ENCODE peak calls at places on chromosomes 3 and 15, in five cellular contexts. One of them, this sample, is unnamed.

GRCh38 chr3:137105277-137105977 is 147.6 kb downstream of the IL20RB start:
- DNase-seq in fibroblast of the aortic adventitia: peak; percentile 76
- DNase-seq in fibroblast of lung: peak; percentile 74
- DNase-seq in left lung: no peak
- DNase-seq in brain microvascular endothelial cell: peak; percentile 53
- DNase-seq in this sample: no peak

GRCh38 chr3:57152150-57152549 is 13.0 kb downstream of the IL17RD start:
- DNase-seq in left lung: no peak
- DNase-seq in brain microvascular endothelial cell: no peak
- DNase-seq in fibroblast of lung: no peak
- DNase-seq in fibroblast of the aortic adventitia: peak; percentile 46
- DNase-seq in this sample: no peak

GRCh38 chr15:89195836-89196235 is 25.5 kb downstream of the RLBP1 start:
- DNase-seq in fibroblast of lung: no peak
- DNase-seq in fibroblast of the aortic adventitia: peak; percentile 96
- DNase-seq in brain microvascular endothelial cell: no peak
- DNase-seq in left lung: no peak
- DNase-seq in this sample: no peak

GRCh38 chr15:60649845-60650548 is 171.1 kb upstream of the ICE2 start:
- DNase-seq in fibroblast of lung: no peak
- DNase-seq in brain microvascular endothelial cell: no peak
- DNase-seq in left lung: no peak
- DNase-seq in fibroblast of the aortic adventitia: no peak
- DNase-seq in this sample: no peak

GRCh38 chr15:60933914-60934885 is 294.9 kb downstream of the RORA start:
- DNase-seq in fibroblast of lung: no peak
- DNase-seq in fibroblast of the aortic adventitia: no peak
- DNase-seq in left lung: no peak
- DNase-seq in brain microvascular endothelial cell: no peak
- DNase-seq in this sample: no peak

GRCh38 chr3:172607305-172608121 is 84.3 kb upstream of the TNFSF10 start:
- DNase-seq in brain microvascular endothelial cell: peak; percentile 80
- DNase-seq in fibroblast of the aortic adventitia: peak; percentile 91
- DNase-seq in fibroblast of lung: peak; percentile 78
- DNase-seq in left lung: no peak
- DNase-seq in this sample: no peak

GRCh38 chr3:167031364-167032049 is 348.6 kb downstream of the ZBBX start:
- DNase-seq in fibroblast of the aortic adventitia: no peak
- DNase-seq in left lung: no peak
- DNase-seq in brain microvascular endothelial cell: peak; percentile 6
- DNase-seq in fibroblast of lung: no peak
- DNase-seq in this sample: no peak

GRCh38 chr3:31038086-31038737 is 143.8 kb upstream of the GADL1 start:
- DNase-seq in fibroblast of lung: no peak
- DNase-seq in brain microvascular endothelial cell: no peak
- DNase-seq in left lung: no peak
- DNase-seq in fibroblast of the aortic adventitia: no peak
- DNase-seq in this sample: no peak

GRCh38 chr3:144840866-144841265 is 869.2 kb downstream of the DIPK2A start:
- DNase-seq in brain microvascular endothelial cell: peak; percentile 48
- DNase-seq in fibroblast of the aortic adventitia: peak; percentile 2
- DNase-seq in left lung: no peak
- DNase-seq in fibroblast of lung: no peak
- DNase-seq in this sample: no peak

GRCh38 chr3:15148614-15149013 is 49.7 kb upstream of the RBSN start:
- DNase-seq in brain microvascular endothelial cell: peak; percentile 1
- DNase-seq in fibroblast of the aortic adventitia: peak; percentile 2
- DNase-seq in left lung: no peak
- DNase-seq in fibroblast of lung: peak; percentile 14
- DNase-seq in this sample: no peak

GRCh38 chr3:75983609-75984290 is 198.4 kb upstream of the ZNF717 start:
- DNase-seq in fibroblast of the aortic adventitia: no peak
- DNase-seq in brain microvascular endothelial cell: no peak
- DNase-seq in fibroblast of lung: peak; percentile 67
- DNase-seq in left lung: no peak
- DNase-seq in this sample: no peak

GRCh38 chr3:147191795-147192385 is 214.5 kb downstream of the ZIC4 start:
- DNase-seq in left lung: no peak
- DNase-seq in fibroblast of the aortic adventitia: peak; percentile 87
- DNase-seq in fibroblast of lung: peak; percentile 84
- DNase-seq in brain microvascular endothelial cell: peak; percentile 68
- DNase-seq in this sample: peak; percentile 26

GRCh38 chr15:65411470-65412071 is 11.2 kb downstream of the IGDCC4 start:
- DNase-seq in left lung: no peak
- DNase-seq in fibroblast of the aortic adventitia: no peak
- DNase-seq in brain microvascular endothelial cell: no peak
- DNase-seq in fibroblast of lung: no peak
- DNase-seq in this sample: no peak

GRCh38 chr3:14304101-14305045 is 98.0 kb upstream of the SLC6A6 start:
- DNase-seq in brain microvascular endothelial cell: no peak
- DNase-seq in fibroblast of the aortic adventitia: no peak
- DNase-seq in fibroblast of lung: no peak
- DNase-seq in left lung: no peak
- DNase-seq in this sample: no peak

GRCh38 chr3:54891540-54891897 is 36.3 kb downstream of the LRTM1 start:
- DNase-seq in fibroblast of the aortic adventitia: peak; percentile 96
- DNase-seq in fibroblast of lung: peak; percentile 95
- DNase-seq in left lung: peak; percentile 80
- DNase-seq in brain microvascular endothelial cell: peak; percentile 83
- DNase-seq in this sample: no peak

GRCh38 chr3:112730210-112730609 is 89.3 kb upstream of the CCDC80 start:
- DNase-seq in fibroblast of the aortic adventitia: peak; percentile 44
- DNase-seq in fibroblast of lung: peak; percentile 24
- DNase-seq in left lung: no peak
- DNase-seq in brain microvascular endothelial cell: no peak
- DNase-seq in this sample: no peak

GRCh38 chr3:141412087-141412935 is 44.0 kb downstream of the ZBTB38 start:
- DNase-seq in left lung: no peak
- DNase-seq in brain microvascular endothelial cell: peak; percentile 90
- DNase-seq in fibroblast of the aortic adventitia: peak; percentile 80
- DNase-seq in fibroblast of lung: peak; percentile 95
- DNase-seq in this sample: no peak

GRCh38 chr3:10574101-10574615 is 68.8 kb upstream of the ATP2B2 start:
- DNase-seq in left lung: no peak
- DNase-seq in brain microvascular endothelial cell: no peak
- DNase-seq in fibroblast of lung: no peak
- DNase-seq in fibroblast of the aortic adventitia: no peak
- DNase-seq in this sample: no peak

GRCh38 chr3:17055374-17056276 is 170.9 kb downstream of the PLCL2 start:
- DNase-seq in left lung: no peak
- DNase-seq in brain microvascular endothelial cell: peak; percentile 64
- DNase-seq in fibroblast of the aortic adventitia: peak; percentile 82
- DNase-seq in fibroblast of lung: peak; percentile 32
- DNase-seq in this sample: no peak

GRCh38 chr15:71844916-71845315 is 34.6 kb downstream of the NR2E3 start:
- DNase-seq in fibroblast of the aortic adventitia: no peak
- DNase-seq in left lung: no peak
- DNase-seq in fibroblast of lung: no peak
- DNase-seq in brain microvascular endothelial cell: no peak
- DNase-seq in this sample: no peak

GRCh38 chr3:182671942-182672341 is 121.4 kb upstream of the ATP11B start:
- DNase-seq in brain microvascular endothelial cell: peak; percentile 33
- DNase-seq in left lung: no peak
- DNase-seq in fibroblast of lung: no peak
- DNase-seq in fibroblast of the aortic adventitia: peak; percentile 4
- DNase-seq in this sample: no peak

GRCh38 chr3:46280105-46280797 is 38.0 kb downstream of the CCR3 start:
- DNase-seq in left lung: no peak
- DNase-seq in fibroblast of lung: peak; percentile 44
- DNase-seq in fibroblast of the aortic adventitia: peak; percentile 42
- DNase-seq in brain microvascular endothelial cell: peak; percentile 66
- DNase-seq in this sample: no peak

GRCh38 chr3:66396888-66397287 is 103.9 kb downstream of the LRIG1 start:
- DNase-seq in fibroblast of the aortic adventitia: no peak
- DNase-seq in fibroblast of lung: no peak
- DNase-seq in brain microvascular endothelial cell: no peak
- DNase-seq in left lung: peak; percentile 28
- DNase-seq in this sample: no peak

GRCh38 chr3:81643721-81644120 is 117.7 kb downstream of the GBE1 start:
- DNase-seq in fibroblast of lung: peak; percentile 50
- DNase-seq in left lung: no peak
- DNase-seq in fibroblast of the aortic adventitia: peak; percentile 41
- DNase-seq in brain microvascular endothelial cell: peak; percentile 12
- DNase-seq in this sample: no peak

GRCh38 chr3:21747376-21747775 is 3.6 kb downstream of the ZNF385D start:
- DNase-seq in left lung: no peak
- DNase-seq in fibroblast of lung: peak; percentile 19
- DNase-seq in brain microvascular endothelial cell: no peak
- DNase-seq in fibroblast of the aortic adventitia: peak; percentile 28
- DNase-seq in this sample: no peak

GRCh38 chr3:43695443-43695842 is 4.7 kb downstream of the ABHD5 start:
- DNase-seq in brain microvascular endothelial cell: no peak
- DNase-seq in left lung: no peak
- DNase-seq in fibroblast of the aortic adventitia: peak; percentile 90
- DNase-seq in fibroblast of lung: peak; percentile 94
- DNase-seq in this sample: no peak

GRCh38 chr3:126654571-126655393 is at the start of gene TXNRD3:
- DNase-seq in fibroblast of lung: peak; percentile 61
- DNase-seq in left lung: peak; percentile 94
- DNase-seq in fibroblast of the aortic adventitia: peak; percentile 52
- DNase-seq in brain microvascular endothelial cell: peak; percentile 36
- DNase-seq in this sample: peak; percentile 85

GRCh38 chr3:27905625-27906024 is 183.5 kb upstream of the EOMES start:
- DNase-seq in brain microvascular endothelial cell: no peak
- DNase-seq in left lung: no peak
- DNase-seq in fibroblast of the aortic adventitia: no peak
- DNase-seq in fibroblast of lung: no peak
- DNase-seq in this sample: no peak

GRCh38 chr15:51098331-51098619 is 3.6 kb upstream of the TNFAIP8L3 start:
- DNase-seq in fibroblast of lung: no peak
- DNase-seq in left lung: no peak
- DNase-seq in brain microvascular endothelial cell: no peak
- DNase-seq in fibroblast of the aortic adventitia: no peak
- DNase-seq in this sample: no peak

GRCh38 chr3:8336456-8336855 is 165.2 kb upstream of the LMCD1 start:
- DNase-seq in fibroblast of lung: no peak
- DNase-seq in fibroblast of the aortic adventitia: no peak
- DNase-seq in brain microvascular endothelial cell: no peak
- DNase-seq in left lung: no peak
- DNase-seq in this sample: no peak

GRCh38 chr3:196686436-196686835 is 25.6 kb downstream of the CEP19 start:
- DNase-seq in fibroblast of the aortic adventitia: peak; percentile 36
- DNase-seq in left lung: no peak
- DNase-seq in fibroblast of lung: no peak
- DNase-seq in brain microvascular endothelial cell: no peak
- DNase-seq in this sample: no peak

GRCh38 chr3:58352624-58353023 is 19.9 kb downstream of the PXK start:
- DNase-seq in fibroblast of lung: no peak
- DNase-seq in fibroblast of the aortic adventitia: no peak
- DNase-seq in left lung: no peak
- DNase-seq in brain microvascular endothelial cell: no peak
- DNase-seq in this sample: no peak

GRCh38 chr15:37014137-37014536 is 86.2 kb downstream of the MEIS2 start:
- DNase-seq in left lung: no peak
- DNase-seq in brain microvascular endothelial cell: no peak
- DNase-seq in fibroblast of the aortic adventitia: peak; percentile 68
- DNase-seq in fibroblast of lung: no peak
- DNase-seq in this sample: no peak

GRCh38 chr3:17424137-17424536 is 318.3 kb downstream of the TBC1D5 start:
- DNase-seq in fibroblast of lung: peak; percentile 29
- DNase-seq in brain microvascular endothelial cell: no peak
- DNase-seq in fibroblast of the aortic adventitia: peak; percentile 46
- DNase-seq in left lung: no peak
- DNase-seq in this sample: no peak

GRCh38 chr3:180601688-180602666 is at the start of gene TTC14:
- DNase-seq in fibroblast of the aortic adventitia: peak; percentile 96
- DNase-seq in fibroblast of lung: peak; percentile 97
- DNase-seq in brain microvascular endothelial cell: peak; percentile 95
- DNase-seq in left lung: peak; percentile 96
- DNase-seq in this sample: peak; percentile 64
- TF ChIP-seq CTCF in fibroblast of the aortic adventitia: no peak
- TF ChIP-seq CTCF in fibroblast of lung: no peak
- TF ChIP-seq CTCF in brain microvascular endothelial cell: no peak
- TF ChIP-seq CTCF in left lung: no peak
- TF ChIP-seq CTCF in this sample: no peak

GRCh38 chr15:80567721-80568157 is 127.4 kb upstream of the ABHD17C start:
- DNase-seq in fibroblast of lung: peak; percentile 87
- DNase-seq in brain microvascular endothelial cell: peak; percentile 77
- DNase-seq in left lung: no peak
- DNase-seq in fibroblast of the aortic adventitia: peak; percentile 96
- DNase-seq in this sample: peak; percentile 25
- TF ChIP-seq CTCF in fibroblast of lung: peak; percentile 88
- TF ChIP-seq CTCF in brain microvascular endothelial cell: peak; percentile 88
- TF ChIP-seq CTCF in left lung: peak; percentile 69
- TF ChIP-seq CTCF in fibroblast of the aortic adventitia: peak; percentile 86
- TF ChIP-seq CTCF in this sample: peak; percentile 72

GRCh38 chr3:52017467-52018065 is 21.9 kb upstream of the RPL29 start:
- DNase-seq in left lung: peak; percentile 53
- DNase-seq in fibroblast of lung: no peak
- DNase-seq in brain microvascular endothelial cell: no peak
- DNase-seq in fibroblast of the aortic adventitia: no peak
- DNase-seq in this sample: no peak

GRCh38 chr3:52012699-52013098 is 17.0 kb upstream of the RPL29 start:
- DNase-seq in fibroblast of the aortic adventitia: no peak
- DNase-seq in fibroblast of lung: no peak
- DNase-seq in left lung: no peak
- DNase-seq in brain microvascular endothelial cell: no peak
- DNase-seq in this sample: no peak

GRCh38 chr3:52015431-52016256 is 19.9 kb upstream of the RPL29 start:
- DNase-seq in fibroblast of the aortic adventitia: no peak
- DNase-seq in fibroblast of lung: no peak
- DNase-seq in brain microvascular endothelial cell: no peak
- DNase-seq in left lung: no peak
- DNase-seq in this sample: no peak

GRCh38 chr3:52013802-52014598 is 18.3 kb upstream of the RPL29 start:
- DNase-seq in left lung: no peak
- DNase-seq in fibroblast of the aortic adventitia: no peak
- DNase-seq in fibroblast of lung: no peak
- DNase-seq in brain microvascular endothelial cell: no peak
- DNase-seq in this sample: no peak

GRCh38 chr3:52014613-52015012 is 18.9 kb upstream of the RPL29 start:
- DNase-seq in left lung: no peak
- DNase-seq in fibroblast of the aortic adventitia: no peak
- DNase-seq in brain microvascular endothelial cell: no peak
- DNase-seq in fibroblast of lung: peak; percentile 23
- DNase-seq in this sample: no peak
- TF ChIP-seq CTCF in left lung: no peak
- TF ChIP-seq CTCF in fibroblast of the aortic adventitia: peak; percentile 42
- TF ChIP-seq CTCF in brain microvascular endothelial cell: peak; percentile 72
- TF ChIP-seq CTCF in fibroblast of lung: peak; percentile 53
- TF ChIP-seq CTCF in this sample: peak; percentile 38

DNA sequence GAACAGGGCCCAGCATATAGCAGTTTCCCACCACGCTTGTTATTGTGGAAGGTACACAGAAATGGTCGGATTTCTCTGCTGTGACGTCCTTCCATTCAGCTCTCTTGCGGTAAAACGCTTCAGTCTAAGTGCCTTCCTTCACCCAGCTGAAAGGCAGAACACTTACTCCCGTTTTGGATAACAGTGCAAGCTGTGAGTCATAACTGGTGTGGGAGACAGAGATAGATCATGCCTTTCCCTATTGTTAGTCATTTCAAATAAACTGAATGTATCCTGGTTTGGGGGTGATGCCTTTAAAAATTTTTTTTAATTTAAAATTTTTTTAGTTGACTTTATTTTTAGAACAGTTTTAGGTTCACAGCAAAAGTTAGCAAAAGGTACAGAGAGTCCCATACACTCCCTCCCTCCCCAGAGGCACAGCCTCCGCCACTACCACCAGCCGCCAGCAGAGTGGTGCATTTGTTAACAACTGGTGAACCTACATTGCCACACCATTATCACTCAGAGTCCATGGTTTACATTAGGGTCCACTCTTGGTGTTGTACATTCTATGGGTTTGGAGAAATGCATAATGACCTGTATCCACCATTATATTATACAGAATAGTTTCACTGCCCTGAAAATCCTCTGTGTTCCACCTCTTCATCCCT is 94.9 kb upstream of the NSMCE3 start:
- DNase-seq in brain microvascular endothelial cell: peak; percentile 52
- DNase-seq in fibroblast of lung: peak; percentile 69
- DNase-seq in left lung: no peak
- DNase-seq in fibroblast of the aortic adventitia: peak; percentile 65
- DNase-seq in this sample: no peak
- TF ChIP-seq CTCF in brain microvascular endothelial cell: peak; percentile 58
- TF ChIP-seq CTCF in fibroblast of lung: peak; percentile 36
- TF ChIP-seq CTCF in left lung: no peak
- TF ChIP-seq CTCF in fibroblast of the aortic adventitia: peak; percentile 43
- TF ChIP-seq CTCF in this sample: peak; percentile 32

This sample was measured in progenitor cell of endocrine pancreas.